ENCODE peak calls at places on chromosomes 4 and X, in seven cellular contexts. One of them, this sample, is unnamed.

GRCh38 chrX:119529355-119530276 is 35.6 kb downstream of the STEEP1 start:
- DNase-seq in IMR-90: no peak
- DNase-seq in neuronal stem cell: no peak
- DNase-seq in H1: no peak
- DNase-seq in H9: no peak
- DNase-seq in mesendoderm: no peak
- DNase-seq in mesenchymal stem cell: no peak
- DNase-seq in this sample: no peak

GRCh38 chrX:151954730-151955129 is 19.7 kb downstream of the GABRE start:
- DNase-seq in H9: no peak
- DNase-seq in mesenchymal stem cell: no peak
- DNase-seq in mesendoderm: no peak
- DNase-seq in neuronal stem cell: no peak
- DNase-seq in IMR-90: no peak
- DNase-seq in H1: no peak
- DNase-seq in this sample: no peak

GRCh38 chr4:123430031-123430430 is 33.4 kb downstream of the SPRY1 start:
- DNase-seq in mesenchymal stem cell: no peak
- DNase-seq in IMR-90: no peak
- DNase-seq in mesendoderm: no peak
- DNase-seq in H9: no peak
- DNase-seq in neuronal stem cell: no peak
- DNase-seq in H1: no peak
- DNase-seq in this sample: no peak

GRCh38 chr4:67727124-67727850 is 26.3 kb upstream of the UBA6 start:
- DNase-seq in neuronal stem cell: no peak
- DNase-seq in mesendoderm: peak
- DNase-seq in H1: no peak
- DNase-seq in H9: no peak
- DNase-seq in IMR-90: peak
- DNase-seq in mesenchymal stem cell: peak
- DNase-seq in this sample: peak

GRCh38 chr4:78288327-78288726 is 231.2 kb downstream of the FRAS1 start:
- DNase-seq in mesendoderm: no peak
- DNase-seq in H1: no peak
- DNase-seq in neuronal stem cell: no peak
- DNase-seq in IMR-90: no peak
- DNase-seq in mesenchymal stem cell: no peak
- DNase-seq in H9: no peak
- DNase-seq in this sample: peak

GRCh38 chr4:98722000-98722399 is 63.6 kb upstream of the TSPAN5 start:
- DNase-seq in mesenchymal stem cell: no peak
- DNase-seq in H1: no peak
- DNase-seq in IMR-90: no peak
- DNase-seq in H9: no peak
- DNase-seq in neuronal stem cell: no peak
- DNase-seq in mesendoderm: no peak
- DNase-seq in this sample: no peak

GRCh38 chr4:71595576-71596108 is 188.2 kb downstream of the GC start:
- DNase-seq in IMR-90: no peak
- DNase-seq in mesendoderm: no peak
- DNase-seq in mesenchymal stem cell: peak
- DNase-seq in H9: no peak
- DNase-seq in H1: no peak
- DNase-seq in neuronal stem cell: no peak
- DNase-seq in this sample: no peak

GRCh38 chr4:110005461-110006056 is 92.9 kb downstream of the EGF start:
- DNase-seq in H1: no peak
- DNase-seq in mesenchymal stem cell: peak
- DNase-seq in H9: no peak
- DNase-seq in mesendoderm: peak
- DNase-seq in neuronal stem cell: peak
- DNase-seq in IMR-90: peak
- DNase-seq in this sample: peak

GRCh38 chrX:15274946-15275345 is 5.1 kb upstream of the ASB9 start:
- DNase-seq in H1: no peak
- DNase-seq in H9: no peak
- DNase-seq in neuronal stem cell: no peak
- DNase-seq in mesendoderm: no peak
- DNase-seq in IMR-90: no peak
- DNase-seq in mesenchymal stem cell: no peak
- DNase-seq in this sample: no peak

GRCh38 chrX:134908235-134908834 is 82.5 kb upstream of the SMIM10 start:
- DNase-seq in mesendoderm: peak
- DNase-seq in neuronal stem cell: no peak
- DNase-seq in mesenchymal stem cell: peak
- DNase-seq in H1: no peak
- DNase-seq in IMR-90: peak
- DNase-seq in H9: no peak
- DNase-seq in this sample: no peak

GRCh38 chrX:53768451-53769246 is 82.1 kb upstream of the HUWE1 start:
- DNase-seq in IMR-90: no peak
- DNase-seq in mesenchymal stem cell: no peak
- DNase-seq in H1: no peak
- DNase-seq in mesendoderm: no peak
- DNase-seq in H9: no peak
- DNase-seq in neuronal stem cell: no peak
- DNase-seq in this sample: no peak

GRCh38 chr4:10226756-10227155 is 110.2 kb upstream of the WDR1 start:
- DNase-seq in IMR-90: no peak
- DNase-seq in H9: no peak
- DNase-seq in mesendoderm: no peak
- DNase-seq in neuronal stem cell: no peak
- DNase-seq in H1: no peak
- DNase-seq in mesenchymal stem cell: no peak
- DNase-seq in this sample: peak

GRCh38 chr4:122548452-122548851 is 72.4 kb downstream of the IL21 start:
- DNase-seq in mesendoderm: peak
- DNase-seq in mesenchymal stem cell: peak
- DNase-seq in H1: no peak
- DNase-seq in neuronal stem cell: no peak
- DNase-seq in H9: no peak
- DNase-seq in IMR-90: peak
- DNase-seq in this sample: no peak

GRCh38 chrX:150587585-150588503 is 19.4 kb downstream of the MTM1 start:
- DNase-seq in H1: no peak
- DNase-seq in IMR-90: no peak
- DNase-seq in H9: no peak
- DNase-seq in neuronal stem cell: no peak
- DNase-seq in mesenchymal stem cell: no peak
- DNase-seq in mesendoderm: no peak
- DNase-seq in this sample: no peak

GRCh38 chr4:17967078-17967477 is 54.5 kb downstream of the LCORL start:
- DNase-seq in mesenchymal stem cell: no peak
- DNase-seq in H1: no peak
- DNase-seq in mesendoderm: no peak
- DNase-seq in IMR-90: no peak
- DNase-seq in neuronal stem cell: no peak
- DNase-seq in H9: no peak
- DNase-seq in this sample: no peak

GRCh38 chr4:183286590-183287308 is 33.3 kb downstream of the CLDN22 start:
- DNase-seq in mesendoderm: no peak
- DNase-seq in H9: no peak
- DNase-seq in neuronal stem cell: no peak
- DNase-seq in H1: no peak
- DNase-seq in mesenchymal stem cell: no peak
- DNase-seq in IMR-90: no peak
- DNase-seq in this sample: no peak

GRCh38 chrX:149568701-149569296 is 18.5 kb downstream of the MAGEA9B start:
- DNase-seq in mesendoderm: no peak
- DNase-seq in mesenchymal stem cell: no peak
- DNase-seq in IMR-90: no peak
- DNase-seq in H1: no peak
- DNase-seq in H9: no peak
- DNase-seq in neuronal stem cell: no peak
- DNase-seq in this sample: no peak

GRCh38 chr4:78058591-78059523 is 1.7 kb downstream of the FRAS1 start:
- DNase-seq in IMR-90: no peak
- DNase-seq in mesenchymal stem cell: peak
- DNase-seq in neuronal stem cell: peak
- DNase-seq in H1: peak
- DNase-seq in H9: peak
- DNase-seq in mesendoderm: peak
- DNase-seq in this sample: peak

GRCh38 chr4:183241322-183241640 is 78.8 kb downstream of the CLDN22 start:
- DNase-seq in H9: no peak
- DNase-seq in IMR-90: peak
- DNase-seq in H1: no peak
- DNase-seq in mesendoderm: peak
- DNase-seq in mesenchymal stem cell: peak
- DNase-seq in neuronal stem cell: no peak
- DNase-seq in this sample: peak

GRCh38 chr4:87633239-87633638 is 16.8 kb upstream of the DMP1 start:
- DNase-seq in H9: no peak
- DNase-seq in neuronal stem cell: no peak
- DNase-seq in mesenchymal stem cell: peak
- DNase-seq in mesendoderm: no peak
- DNase-seq in IMR-90: peak
- DNase-seq in H1: no peak
- DNase-seq in this sample: peak

GRCh38 chrX:57607295-57608187 is 15.7 kb downstream of the ZXDB start:
- DNase-seq in H1: no peak
- DNase-seq in mesendoderm: peak
- DNase-seq in mesenchymal stem cell: no peak
- DNase-seq in H9: no peak
- DNase-seq in neuronal stem cell: no peak
- DNase-seq in IMR-90: no peak
- DNase-seq in this sample: no peak

DNA sequence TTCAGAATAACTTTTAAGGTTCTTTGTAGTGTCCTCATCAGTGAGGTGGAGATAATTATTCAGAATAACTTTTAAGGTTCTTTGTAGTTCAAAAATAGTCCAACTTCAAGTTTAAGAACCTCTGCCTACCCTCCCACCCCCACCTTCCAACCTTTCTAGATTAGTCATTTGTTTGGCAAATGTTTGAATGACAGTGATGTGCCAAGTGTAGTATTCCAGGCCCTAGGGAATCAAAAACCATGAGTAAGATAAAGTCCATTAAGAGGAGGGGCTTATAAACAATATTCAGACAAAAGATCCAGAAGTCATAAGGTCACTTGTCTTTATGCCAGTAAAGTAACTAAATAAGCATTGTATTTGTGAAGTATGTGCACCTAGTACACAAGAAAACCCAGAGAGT is 51.3 kb downstream of the DCUN1D4 start:
- DNase-seq in neuronal stem cell: no peak
- DNase-seq in IMR-90: peak
- DNase-seq in mesenchymal stem cell: no peak
- DNase-seq in H9: no peak
- DNase-seq in mesendoderm: no peak
- DNase-seq in H1: no peak
- DNase-seq in this sample: no peak
- H3K18ac ChIP-seq in neuronal stem cell: no peak
- H3K18ac ChIP-seq in IMR-90: no peak
- H3K18ac ChIP-seq in mesenchymal stem cell: no peak
- H3K18ac ChIP-seq in H9: no peak
- H3K18ac ChIP-seq in mesendoderm: no peak
- H3K18ac ChIP-seq in H1: no peak
- H3K18ac ChIP-seq in this sample: no peak

GRCh38 chr4:56433280-56433679 is 2.1 kb downstream of the PPAT start:
- DNase-seq in mesendoderm: no peak
- DNase-seq in neuronal stem cell: no peak
- DNase-seq in H9: no peak
- DNase-seq in IMR-90: no peak
- DNase-seq in H1: no peak
- DNase-seq in mesenchymal stem cell: no peak
- DNase-seq in this sample: no peak

GRCh38 chr4:56434599-56435000 is 815 bp downstream of the PPAT start:
- DNase-seq in H9: no peak
- DNase-seq in neuronal stem cell: no peak
- DNase-seq in mesenchymal stem cell: no peak
- DNase-seq in IMR-90: peak
- DNase-seq in mesendoderm: peak
- DNase-seq in H1: no peak
- DNase-seq in this sample: peak

GRCh38 chr4:56435748-56436442 is at the start of gene PAICS:
- DNase-seq in H1: peak
- DNase-seq in H9: peak
- DNase-seq in neuronal stem cell: peak
- DNase-seq in mesendoderm: peak
- DNase-seq in IMR-90: peak
- DNase-seq in mesenchymal stem cell: peak
- DNase-seq in this sample: peak

GRCh38 chr4:56430203-56430602 is 5.2 kb downstream of the PPAT start:
- DNase-seq in mesenchymal stem cell: no peak
- DNase-seq in mesendoderm: no peak
- DNase-seq in IMR-90: no peak
- DNase-seq in H9: no peak
- DNase-seq in H1: no peak
- DNase-seq in neuronal stem cell: no peak
- DNase-seq in this sample: no peak

GRCh38 chr4:56435001-56435747 is at the start of gene PPAT:
- DNase-seq in IMR-90: peak
- DNase-seq in H9: peak
- DNase-seq in neuronal stem cell: peak
- DNase-seq in H1: peak
- DNase-seq in mesenchymal stem cell: peak
- DNase-seq in mesendoderm: peak
- DNase-seq in this sample: peak
- H3K18ac ChIP-seq in IMR-90: peak
- H3K18ac ChIP-seq in H9: peak
- H3K18ac ChIP-seq in neuronal stem cell: peak
- H3K18ac ChIP-seq in H1: peak
- H3K18ac ChIP-seq in mesenchymal stem cell: peak
- H3K18ac ChIP-seq in mesendoderm: peak
- H3K18ac ChIP-seq in this sample: peak

GRCh38 chr4:185716008-185716976 is 95.7 kb downstream of the SORBS2 start:
- DNase-seq in mesendoderm: no peak
- DNase-seq in mesenchymal stem cell: no peak
- DNase-seq in IMR-90: no peak
- DNase-seq in H1: no peak
- DNase-seq in H9: no peak
- DNase-seq in neuronal stem cell: no peak
- DNase-seq in this sample: no peak

GRCh38 chr4:185713272-185713671 is 98.7 kb downstream of the SORBS2 start:
- DNase-seq in H9: no peak
- DNase-seq in H1: no peak
- DNase-seq in neuronal stem cell: no peak
- DNase-seq in mesenchymal stem cell: no peak
- DNase-seq in IMR-90: no peak
- DNase-seq in mesendoderm: peak
- DNase-seq in this sample: no peak

GRCh38 chr4:185711764-185712163 is 100.2 kb downstream of the SORBS2 start:
- DNase-seq in mesendoderm: no peak
- DNase-seq in H9: no peak
- DNase-seq in H1: no peak
- DNase-seq in mesenchymal stem cell: peak
- DNase-seq in neuronal stem cell: no peak
- DNase-seq in IMR-90: peak
- DNase-seq in this sample: no peak

GRCh38 chr4:185712350-185713024 is 99.5 kb downstream of the SORBS2 start:
- DNase-seq in neuronal stem cell: no peak
- DNase-seq in H9: no peak
- DNase-seq in mesenchymal stem cell: no peak
- DNase-seq in mesendoderm: no peak
- DNase-seq in IMR-90: no peak
- DNase-seq in H1: no peak
- DNase-seq in this sample: no peak

GRCh38 chr4:185713731-185714130 is 98.3 kb downstream of the SORBS2 start:
- DNase-seq in H1: no peak
- DNase-seq in neuronal stem cell: no peak
- DNase-seq in mesendoderm: no peak
- DNase-seq in IMR-90: no peak
- DNase-seq in mesenchymal stem cell: no peak
- DNase-seq in H9: no peak
- DNase-seq in this sample: no peak
- H3K18ac ChIP-seq in H1: no peak
- H3K18ac ChIP-seq in neuronal stem cell: no peak
- H3K18ac ChIP-seq in mesendoderm: no peak
- H3K18ac ChIP-seq in IMR-90: no peak
- H3K18ac ChIP-seq in mesenchymal stem cell: no peak
- H3K18ac ChIP-seq in H9: no peak
- H3K18ac ChIP-seq in this sample: no peak

GRCh38 chr4:129254126-129254525 is 158.2 kb downstream of the C4orf33 start:
- DNase-seq in mesendoderm: no peak
- DNase-seq in H1: no peak
- DNase-seq in neuronal stem cell: no peak
- DNase-seq in IMR-90: no peak
- DNase-seq in H9: no peak
- DNase-seq in mesenchymal stem cell: no peak
- DNase-seq in this sample: no peak
- H3K18ac ChIP-seq in mesendoderm: no peak
- H3K18ac ChIP-seq in H1: no peak
- H3K18ac ChIP-seq in neuronal stem cell: no peak
- H3K18ac ChIP-seq in IMR-90: no peak
- H3K18ac ChIP-seq in H9: no peak
- H3K18ac ChIP-seq in mesenchymal stem cell: no peak
- H3K18ac ChIP-seq in this sample: no peak